ENCODE peak calls at places on chromosomes 12 and 14, in seven cellular contexts. E, U, W, A, K, D and S are unnamed samples.

GRCh38 chr14:23653046-23653445 is 16.9 kb downstream of the DHRS2 start:
- DNase-seq in E (no peak), U (no peak), W (no peak), A (no peak), K (no peak), D (no peak), S (no peak)

GRCh38 chr14:93953263-93953662 is 23.1 kb downstream of the ASB2 start:
- DNase-seq in E (no peak), U (no peak), W (no peak), A (no peak), K (no peak), D (no peak), S (no peak)

GRCh38 chr14:61565836-61566536 is 129.3 kb upstream of the HIF1A start:
- DNase-seq in E (no peak), U (no peak), W (no peak), A (no peak), K (peak), D (no peak), S (no peak)

GRCh38 chr14:74913986-74914573 is 9.0 kb downstream of the RPS6KL1 start:
- DNase-seq in E (peak), U (peak), W (no peak), A (no peak), K (peak), D (peak), S (peak)

GRCh38 chr14:37678916-37679315 is 83.5 kb downstream of the TTC6 start:
- DNase-seq in E (no peak), U (no peak), W (no peak), A (no peak), K (no peak), D (no peak), S (no peak)

GRCh38 chr12:113722747-113723146 is 243.4 kb downstream of the RBM19 start:
- DNase-seq in E (no peak), U (no peak), W (no peak), A (no peak), K (no peak), D (no peak), S (no peak)

GRCh38 chr14:24576178-24576577 is at the start of gene CTSG:
- DNase-seq in E (no peak), U (no peak), W (no peak), A (no peak), K (no peak), D (no peak), S (no peak)

GRCh38 chr12:49827351-49828099 is 688 bp downstream of the NCKAP5L start:
- DNase-seq in E (peak), U (peak), W (peak), A (no peak), K (peak), D (peak), S (peak)

GRCh38 chr12:76037130-76038105 is 5.8 kb upstream of the PHLDA1 start:
- DNase-seq in E (peak), U (no peak), W (no peak), A (no peak), K (peak), D (no peak), S (no peak)

GRCh38 chr12:121702944-121703343 is 9.6 kb upstream of the TMEM120B start:
- DNase-seq in E (no peak), U (no peak), W (no peak), A (no peak), K (no peak), D (no peak), S (no peak)

GRCh38 chr14:88929656-88930436 is 105.4 kb downstream of the TTC8 start:
- DNase-seq in E (no peak), U (no peak), W (no peak), A (no peak), K (peak), D (no peak), S (no peak)

GRCh38 chr12:117125275-117125613 is 26.0 kb upstream of the TESC start:
- DNase-seq in E (no peak), U (no peak), W (no peak), A (no peak), K (no peak), D (no peak), S (no peak)

GRCh38 chr14:50937325-50937724 is 7.0 kb downstream of the PYGL start:
- DNase-seq in E (no peak), U (no peak), W (no peak), A (no peak), K (no peak), D (no peak), S (no peak)

GRCh38 chr12:54341343-54341742 is 16.4 kb downstream of the COPZ1 start:
- DNase-seq in E (no peak), U (no peak), W (no peak), A (no peak), K (no peak), D (no peak), S (no peak)

GRCh38 chr12:52057614-52057939 is 6.3 kb downstream of the NR4A1 start:
- DNase-seq in E (no peak), U (no peak), W (no peak), A (no peak), K (peak), D (no peak), S (no peak)

GRCh38 chr12:107377596-107378385 is 284.4 kb upstream of the CRY1 start:
- DNase-seq in E (no peak), U (no peak), W (no peak), A (no peak), K (no peak), D (no peak), S (no peak)

GRCh38 chr12:114682101-114682919 is 1.7 kb downstream of the TBX3 start:
- DNase-seq in E (no peak), U (no peak), W (no peak), A (no peak), K (no peak), D (no peak), S (no peak)

GRCh38 chr12:11697670-11698387 is 48.4 kb downstream of the ETV6 start:
- DNase-seq in E (peak), U (no peak), W (no peak), A (no peak), K (no peak), D (no peak), S (no peak)

GRCh38 chr14:95196268-95196667 is 38.9 kb upstream of the DICER1 start:
- DNase-seq in E (no peak), U (no peak), W (no peak), A (no peak), K (peak), D (no peak), S (no peak)

GRCh38 chr14:69079188-69079742 is 73.7 kb downstream of the DCAF5 start:
- DNase-seq in E (no peak), U (no peak), W (no peak), A (no peak), K (peak), D (no peak), S (no peak)

GRCh38 chr14:74364271-74364880 is 16.1 kb downstream of the VRTN start:
- DNase-seq in E (no peak), U (no peak), W (no peak), A (no peak), K (no peak), D (no peak), S (no peak)

GRCh38 chr12:48977290-48978281 is 536 bp upstream of the WNT1 start:
- DNase-seq in E (peak), U (peak), W (peak), A (no peak), K (peak), D (no peak), S (peak)

GRCh38 chr12:117228239-117228638 is 38.0 kb upstream of the FBXO21 start:
- DNase-seq in E (no peak), U (no peak), W (no peak), A (no peak), K (peak), D (no peak), S (no peak)

GRCh38 chr12:116336542-116337065 is 59.1 kb upstream of the MED13L start:
- DNase-seq in E (no peak), U (no peak), W (peak), A (peak), K (peak), D (no peak), S (no peak)

GRCh38 chr14:56002876-56003625 is 115.2 kb upstream of the PELI2 start:
- DNase-seq in E (no peak), U (no peak), W (no peak), A (no peak), K (no peak), D (no peak), S (no peak)

GRCh38 chr12:69987453-69988102 is 162.6 kb downstream of the MYRFL start:
- DNase-seq in E (peak), U (no peak), W (no peak), A (no peak), K (peak), D (no peak), S (no peak)

GRCh38 chr12:64085996-64086395 is 136.1 kb downstream of the KICS2 start:
- DNase-seq in E (no peak), U (no peak), W (no peak), A (no peak), K (peak), D (no peak), S (no peak)

GRCh38 chr12:26732010-26732908 is 100.7 kb downstream of the ITPR2 start:
- DNase-seq in E (no peak), U (no peak), W (no peak), A (no peak), K (no peak), D (no peak), S (no peak)

GRCh38 chr14:99478133-99478532 is 2.5 kb downstream of the SETD3 start:
- DNase-seq in E (no peak), U (no peak), W (no peak), A (no peak), K (no peak), D (no peak), S (peak)
- TF ChIP-seq POLR2A in E (no peak), U (no peak), W (no peak), A (no peak), K (no peak), D (no peak), S (no peak)

GRCh38 chr14:52951730-52952481 is 1.1 kb upstream of the FERMT2 start:
- DNase-seq in E (peak), U (peak), W (no peak), A (no peak), K (peak), D (no peak), S (peak)

GRCh38 chr14:52950898-52951729 is at the start of gene FERMT2:
- DNase-seq in E (peak), U (peak), W (peak), A (no peak), K (peak), D (peak), S (peak)

GRCh38 chr14:52949249-52949648 is 1.6 kb downstream of the FERMT2 start:
- DNase-seq in E (no peak), U (no peak), W (no peak), A (no peak), K (no peak), D (no peak), S (no peak)

GRCh38 chr14:52949711-52950409 is 990 bp downstream of the FERMT2 start:
- DNase-seq in E (no peak), U (no peak), W (no peak), A (no peak), K (peak), D (peak), S (peak)

DNA sequence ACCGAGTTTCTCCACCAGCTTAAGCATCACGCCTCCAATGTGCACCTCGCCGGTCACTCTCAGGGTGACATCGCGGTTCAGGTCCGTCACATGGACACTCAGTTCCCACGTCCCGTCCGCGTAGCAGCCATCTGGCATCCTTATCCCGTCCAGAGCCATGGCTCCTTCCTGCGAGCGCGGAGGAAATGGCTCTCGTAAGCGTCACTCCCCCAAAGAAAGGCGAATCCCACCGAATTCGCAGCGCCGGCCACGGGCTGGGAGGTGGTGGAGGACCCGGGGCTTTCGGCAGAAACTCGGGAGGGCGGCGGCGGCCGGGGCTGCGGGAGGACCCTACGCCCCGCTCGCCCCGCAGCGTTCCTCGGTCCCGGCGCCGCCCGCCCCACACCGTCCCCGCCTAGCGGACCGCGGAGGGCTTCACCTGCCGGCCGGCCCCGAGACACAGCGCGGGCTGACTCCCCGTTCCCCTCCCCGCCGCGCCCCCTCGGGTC is 396 bp downstream of the FERMT2 start:
- DNase-seq in E (peak), U (peak), W (no peak), A (no peak), K (peak), D (no peak), S (peak)
- TF ChIP-seq POLR2A in E (no peak), U (no peak), W (no peak), A (no peak), K (no peak), D (peak), S (no peak)

DNA sequence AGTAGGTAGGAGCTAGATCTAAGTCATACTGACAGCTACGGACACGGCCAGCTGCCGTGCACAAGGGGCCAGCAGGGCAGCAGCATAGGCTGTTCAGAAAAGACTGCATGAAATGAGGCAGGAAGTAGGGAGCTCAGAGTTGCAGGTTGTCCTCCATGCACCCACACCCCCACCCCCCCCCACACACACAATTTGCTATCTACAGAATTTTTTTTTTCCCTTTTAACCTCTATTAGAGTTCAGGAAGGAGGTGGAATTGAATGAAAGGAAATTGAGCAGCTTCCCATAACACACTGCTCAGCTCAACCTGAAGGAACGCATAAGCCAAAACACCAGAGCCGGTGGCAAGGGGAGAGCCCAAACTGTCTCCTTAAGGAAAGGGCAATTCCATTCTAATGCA is 74.1 kb downstream of the NUAK1 start:
- DNase-seq in E (no peak), U (no peak), W (no peak), A (no peak), K (no peak), D (no peak), S (no peak)
- TF ChIP-seq POLR2A in E (no peak), U (no peak), W (no peak), A (no peak), K (no peak), D (no peak), S (no peak)

GRCh38 chr14:102591944-102592772 is at the start of gene RCOR1:
- DNase-seq in E (peak), U (peak), W (peak), A (peak), K (peak), D (peak), S (peak)
- TF ChIP-seq POLR2A in E (peak), U (peak), W (peak), A (peak), K (peak), D (peak), S (peak)

DNA sequence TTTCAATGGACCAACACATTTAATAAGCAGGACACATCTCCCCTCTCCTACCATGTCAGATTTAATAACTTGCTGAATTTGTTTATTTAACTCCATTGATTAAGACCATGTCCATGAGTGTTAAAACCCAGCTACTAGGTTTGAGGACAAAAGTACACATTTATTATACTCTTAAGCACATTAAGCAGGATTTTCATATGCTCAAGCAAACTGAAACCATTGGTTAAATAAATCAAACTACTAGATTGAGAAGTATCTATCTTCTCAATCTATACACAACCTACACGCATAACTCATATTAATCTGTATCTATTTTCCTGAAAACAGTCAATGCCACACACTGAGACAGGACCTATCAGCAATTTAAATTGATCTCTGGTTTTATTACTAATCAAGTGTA is 85.2 kb downstream of the KITLG start:
- DNase-seq in E (no peak), U (no peak), W (no peak), A (no peak), K (no peak), D (no peak), S (no peak)
- TF ChIP-seq POLR2A in E (no peak), U (no peak), W (no peak), A (no peak), K (no peak), D (no peak), S (no peak)